ENCODE peak calls at places on chromosomes 16 and 17, in eight cellular contexts. One of them, this sample, is unnamed. For H3K4me1, the result is how much of the 10 kb centered on the place peaks cover.

GRCh38 chr16:46629331-46629843 is 8.2 kb upstream of the SHCBP1 start:
- DNase-seq in CD4-positive, CD25-positive, alpha-beta regulatory T cell: no peak
- DNase-seq in right atrium auricular region: no peak
- DNase-seq in heart left ventricle: no peak
- DNase-seq in mucosa of descending colon: no peak
- DNase-seq in mammary epithelial cell: peak
- DNase-seq in tibial nerve: no peak
- DNase-seq in breast epithelium: no peak
- DNase-seq in this sample: peak

GRCh38 chr16:10812352-10813122 is 6.1 kb downstream of the TVP23A start:
- DNase-seq in mammary epithelial cell: no peak
- DNase-seq in breast epithelium: no peak
- DNase-seq in right atrium auricular region: no peak
- DNase-seq in mucosa of descending colon: no peak
- DNase-seq in tibial nerve: no peak
- DNase-seq in heart left ventricle: no peak
- DNase-seq in CD4-positive, CD25-positive, alpha-beta regulatory T cell: no peak
- DNase-seq in this sample: no peak

GRCh38 chr17:46150216-46150963 is 42.8 kb downstream of the KANSL1 start:
- DNase-seq in right atrium auricular region: no peak
- DNase-seq in heart left ventricle: no peak
- DNase-seq in tibial nerve: no peak
- DNase-seq in CD4-positive, CD25-positive, alpha-beta regulatory T cell: no peak
- DNase-seq in mammary epithelial cell: no peak
- DNase-seq in breast epithelium: no peak
- DNase-seq in mucosa of descending colon: no peak
- DNase-seq in this sample: no peak

GRCh38 chr17:72420775-72421127 is 299.9 kb downstream of the SOX9 start:
- DNase-seq in right atrium auricular region: no peak
- DNase-seq in breast epithelium: no peak
- DNase-seq in CD4-positive, CD25-positive, alpha-beta regulatory T cell: no peak
- DNase-seq in heart left ventricle: no peak
- DNase-seq in mucosa of descending colon: no peak
- DNase-seq in mammary epithelial cell: no peak
- DNase-seq in tibial nerve: no peak
- DNase-seq in this sample: no peak

GRCh38 chr16:13390986-13391305 is 489.5 kb downstream of the SHISA9 start:
- DNase-seq in mucosa of descending colon: no peak
- DNase-seq in mammary epithelial cell: no peak
- DNase-seq in breast epithelium: no peak
- DNase-seq in heart left ventricle: no peak
- DNase-seq in tibial nerve: no peak
- DNase-seq in right atrium auricular region: no peak
- DNase-seq in CD4-positive, CD25-positive, alpha-beta regulatory T cell: no peak
- DNase-seq in this sample: no peak

GRCh38 chr17:32161506-32162365 is 19.4 kb downstream of the RHOT1 start:
- DNase-seq in right atrium auricular region: no peak
- DNase-seq in mammary epithelial cell: peak
- DNase-seq in tibial nerve: no peak
- DNase-seq in CD4-positive, CD25-positive, alpha-beta regulatory T cell: no peak
- DNase-seq in heart left ventricle: no peak
- DNase-seq in mucosa of descending colon: no peak
- DNase-seq in breast epithelium: no peak
- DNase-seq in this sample: peak

GRCh38 chr16:84484579-84485254 is 19.7 kb downstream of the MEAK7 start:
- DNase-seq in CD4-positive, CD25-positive, alpha-beta regulatory T cell: no peak
- DNase-seq in tibial nerve: peak
- DNase-seq in right atrium auricular region: peak
- DNase-seq in mucosa of descending colon: no peak
- DNase-seq in breast epithelium: peak
- DNase-seq in mammary epithelial cell: no peak
- DNase-seq in heart left ventricle: peak
- DNase-seq in this sample: peak

GRCh38 chr17:62392908-62393307 is 12.6 kb downstream of the EFCAB3 start:
- DNase-seq in heart left ventricle: no peak
- DNase-seq in breast epithelium: no peak
- DNase-seq in CD4-positive, CD25-positive, alpha-beta regulatory T cell: no peak
- DNase-seq in right atrium auricular region: no peak
- DNase-seq in tibial nerve: no peak
- DNase-seq in mucosa of descending colon: no peak
- DNase-seq in mammary epithelial cell: no peak
- DNase-seq in this sample: no peak

GRCh38 chr16:79758615-79759346 is 158.2 kb upstream of the MAF start:
- DNase-seq in mucosa of descending colon: no peak
- DNase-seq in tibial nerve: no peak
- DNase-seq in heart left ventricle: no peak
- DNase-seq in right atrium auricular region: no peak
- DNase-seq in CD4-positive, CD25-positive, alpha-beta regulatory T cell: no peak
- DNase-seq in breast epithelium: no peak
- DNase-seq in mammary epithelial cell: peak
- DNase-seq in this sample: no peak

GRCh38 chr17:60971515-60972369 is 294.1 kb downstream of the BCAS3 start:
- DNase-seq in tibial nerve: no peak
- DNase-seq in breast epithelium: no peak
- DNase-seq in mucosa of descending colon: no peak
- DNase-seq in mammary epithelial cell: peak
- DNase-seq in right atrium auricular region: no peak
- DNase-seq in heart left ventricle: peak
- DNase-seq in CD4-positive, CD25-positive, alpha-beta regulatory T cell: peak
- DNase-seq in this sample: peak

GRCh38 chr16:8905168-8905762 is 23.1 kb downstream of the LITAFD start:
- DNase-seq in mammary epithelial cell: no peak
- DNase-seq in heart left ventricle: no peak
- DNase-seq in mucosa of descending colon: no peak
- DNase-seq in breast epithelium: no peak
- DNase-seq in right atrium auricular region: no peak
- DNase-seq in CD4-positive, CD25-positive, alpha-beta regulatory T cell: no peak
- DNase-seq in tibial nerve: no peak
- DNase-seq in this sample: peak

GRCh38 chr16:58843675-58844074 is 109.6 kb upstream of the GOT2 start:
- DNase-seq in right atrium auricular region: no peak
- DNase-seq in mammary epithelial cell: peak
- DNase-seq in CD4-positive, CD25-positive, alpha-beta regulatory T cell: no peak
- DNase-seq in tibial nerve: no peak
- DNase-seq in mucosa of descending colon: no peak
- DNase-seq in heart left ventricle: no peak
- DNase-seq in breast epithelium: no peak
- DNase-seq in this sample: peak

GRCh38 chr16:25108054-25108453 is 3.5 kb upstream of the LCMT1 start:
- DNase-seq in tibial nerve: no peak
- DNase-seq in mucosa of descending colon: no peak
- DNase-seq in breast epithelium: no peak
- DNase-seq in heart left ventricle: no peak
- DNase-seq in CD4-positive, CD25-positive, alpha-beta regulatory T cell: peak
- DNase-seq in right atrium auricular region: no peak
- DNase-seq in mammary epithelial cell: no peak
- DNase-seq in this sample: no peak

GRCh38 chr16:81921415-81921814 is 89.9 kb downstream of the SDR42E1 start:
- DNase-seq in mucosa of descending colon: no peak
- DNase-seq in right atrium auricular region: no peak
- DNase-seq in tibial nerve: no peak
- DNase-seq in breast epithelium: no peak
- DNase-seq in CD4-positive, CD25-positive, alpha-beta regulatory T cell: no peak
- DNase-seq in heart left ventricle: no peak
- DNase-seq in mammary epithelial cell: peak
- DNase-seq in this sample: no peak

GRCh38 chr17:83014297-83014696 is 65.1 kb upstream of the METRNL start:
- DNase-seq in CD4-positive, CD25-positive, alpha-beta regulatory T cell: no peak
- DNase-seq in mucosa of descending colon: no peak
- DNase-seq in heart left ventricle: no peak
- DNase-seq in mammary epithelial cell: no peak
- DNase-seq in tibial nerve: no peak
- DNase-seq in right atrium auricular region: no peak
- DNase-seq in breast epithelium: no peak
- DNase-seq in this sample: no peak

GRCh38 chr16:30893082-30893743 is 664 bp downstream of the BCL7C start:
- DNase-seq in CD4-positive, CD25-positive, alpha-beta regulatory T cell: peak
- DNase-seq in mammary epithelial cell: no peak
- DNase-seq in heart left ventricle: no peak
- DNase-seq in tibial nerve: no peak
- DNase-seq in mucosa of descending colon: peak
- DNase-seq in right atrium auricular region: no peak
- DNase-seq in breast epithelium: no peak
- DNase-seq in this sample: no peak

DNA sequence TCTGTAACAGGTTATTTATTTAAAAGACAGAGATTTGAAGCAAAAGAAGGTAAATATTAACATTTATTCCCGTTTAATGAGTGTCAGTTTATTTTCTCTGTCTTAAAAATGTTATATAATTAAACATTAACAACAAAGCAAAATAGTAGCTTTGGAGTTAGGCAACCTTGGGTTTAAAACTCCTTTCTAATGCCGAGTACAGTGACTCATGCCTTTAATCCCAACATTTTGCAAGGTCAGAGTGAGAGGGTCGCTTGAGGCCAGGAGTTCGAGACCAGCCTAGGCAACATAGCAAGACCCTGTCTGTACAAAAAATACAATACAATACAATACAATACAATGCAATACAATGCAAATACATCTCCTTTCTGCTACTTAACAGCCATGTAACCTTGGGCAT is 128.7 kb downstream of the CHD9 start:
- DNase-seq in breast epithelium: no peak
- DNase-seq in CD4-positive, CD25-positive, alpha-beta regulatory T cell: no peak
- DNase-seq in mucosa of descending colon: no peak
- DNase-seq in heart left ventricle: no peak
- DNase-seq in tibial nerve: no peak
- DNase-seq in mammary epithelial cell: no peak
- DNase-seq in right atrium auricular region: no peak
- DNase-seq in this sample: peak
- H3K4me1 ChIP-seq in breast epithelium: under half
- H3K4me1 ChIP-seq in CD4-positive, CD25-positive, alpha-beta regulatory T cell: under half
- H3K4me1 ChIP-seq in mucosa of descending colon: under half
- H3K4me1 ChIP-seq in heart left ventricle: under half
- H3K4me1 ChIP-seq in tibial nerve: under half
- H3K4me1 ChIP-seq in mammary epithelial cell: under half
- H3K4me1 ChIP-seq in right atrium auricular region: under half
- H3K4me1 ChIP-seq in this sample: under half

DNA sequence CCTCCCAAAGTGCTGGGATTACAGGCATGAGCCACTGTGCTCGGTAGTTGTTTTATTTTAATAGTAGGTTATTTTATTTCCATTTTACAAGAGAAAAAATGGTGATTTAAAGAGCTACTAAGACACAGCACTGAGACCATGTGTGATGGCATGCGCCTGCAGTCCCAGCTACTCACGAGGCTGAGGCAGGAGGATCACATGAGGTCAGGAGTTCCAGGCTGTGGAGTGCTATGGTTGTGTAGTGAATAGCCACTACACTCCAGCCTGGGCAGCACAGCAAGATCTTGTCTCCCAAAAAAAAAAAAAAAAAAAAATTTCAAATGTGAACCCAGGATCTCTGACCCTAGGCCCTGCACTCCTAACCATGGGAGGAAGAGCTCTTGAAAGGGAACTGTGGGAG is 3.7 kb downstream of the SERPINF1 start:
- DNase-seq in mucosa of descending colon: no peak
- DNase-seq in breast epithelium: no peak
- DNase-seq in right atrium auricular region: no peak
- DNase-seq in heart left ventricle: no peak
- DNase-seq in mammary epithelial cell: no peak
- DNase-seq in CD4-positive, CD25-positive, alpha-beta regulatory T cell: no peak
- DNase-seq in tibial nerve: no peak
- DNase-seq in this sample: no peak
- H3K4me1 ChIP-seq in mucosa of descending colon: under half
- H3K4me1 ChIP-seq in breast epithelium: under half
- H3K4me1 ChIP-seq in right atrium auricular region: under half
- H3K4me1 ChIP-seq in heart left ventricle: under half
- H3K4me1 ChIP-seq in mammary epithelial cell: under half
- H3K4me1 ChIP-seq in CD4-positive, CD25-positive, alpha-beta regulatory T cell: under half
- H3K4me1 ChIP-seq in tibial nerve: under half
- H3K4me1 ChIP-seq in this sample: under half

DNA sequence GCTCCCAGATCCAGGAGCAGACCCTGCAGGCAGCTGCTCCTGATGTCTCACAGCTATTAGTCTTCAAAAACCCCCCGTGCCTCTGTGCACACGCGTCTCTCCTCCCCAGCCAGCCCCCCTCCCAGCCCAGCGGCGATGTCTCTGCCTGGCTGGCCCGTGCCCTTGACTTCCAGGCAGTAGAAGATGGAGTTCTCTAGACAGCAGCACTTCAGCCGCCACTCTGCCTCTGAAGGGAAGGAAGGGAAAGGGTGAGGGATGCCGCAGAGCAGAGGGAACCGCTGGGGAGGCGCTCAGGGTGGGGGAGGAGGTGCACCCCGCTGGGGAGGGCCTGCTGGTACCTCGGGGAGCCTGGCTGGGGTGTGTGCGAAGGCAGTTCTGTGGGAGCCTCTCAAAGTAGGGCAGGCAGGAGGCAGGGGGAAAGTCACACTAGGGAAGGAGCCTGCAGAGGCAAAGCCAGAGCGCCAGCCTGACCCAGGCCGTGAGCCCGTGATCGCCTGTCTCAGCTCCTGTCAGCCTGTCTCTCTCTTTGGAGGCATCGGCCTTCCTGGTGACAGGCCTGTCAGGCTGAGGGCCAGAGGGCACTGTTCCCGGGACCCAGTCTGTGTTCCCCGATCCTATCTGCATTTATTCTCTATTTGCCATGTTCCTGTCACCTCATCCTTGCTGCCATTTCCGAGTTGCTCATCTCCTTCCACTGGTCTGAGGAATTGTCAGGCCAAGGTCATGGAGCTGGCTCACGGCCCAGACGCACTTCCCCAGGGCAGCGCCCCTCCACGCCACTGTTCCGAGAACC is 4.5 kb downstream of the PRCD start:
- DNase-seq in tibial nerve: no peak
- DNase-seq in CD4-positive, CD25-positive, alpha-beta regulatory T cell: no peak
- DNase-seq in right atrium auricular region: no peak
- DNase-seq in mammary epithelial cell: no peak
- DNase-seq in mucosa of descending colon: no peak
- DNase-seq in breast epithelium: no peak
- DNase-seq in heart left ventricle: peak
- DNase-seq in this sample: no peak
- H3K4me1 ChIP-seq in tibial nerve: under half
- H3K4me1 ChIP-seq in CD4-positive, CD25-positive, alpha-beta regulatory T cell: under half
- H3K4me1 ChIP-seq in right atrium auricular region: half or more
- H3K4me1 ChIP-seq in mammary epithelial cell: half or more
- H3K4me1 ChIP-seq in mucosa of descending colon: under half
- H3K4me1 ChIP-seq in breast epithelium: under half
- H3K4me1 ChIP-seq in heart left ventricle: under half
- H3K4me1 ChIP-seq in this sample: under half

GRCh38 chr16:27455700-27456099 is 53.7 kb downstream of the IL21R start:
- DNase-seq in mammary epithelial cell: peak
- DNase-seq in right atrium auricular region: no peak
- DNase-seq in breast epithelium: no peak
- DNase-seq in tibial nerve: no peak
- DNase-seq in CD4-positive, CD25-positive, alpha-beta regulatory T cell: no peak
- DNase-seq in mucosa of descending colon: no peak
- DNase-seq in heart left ventricle: peak
- DNase-seq in this sample: no peak

GRCh38 chr16:27450836-27451341 is 48.9 kb downstream of the IL21R start:
- DNase-seq in CD4-positive, CD25-positive, alpha-beta regulatory T cell: no peak
- DNase-seq in mammary epithelial cell: no peak
- DNase-seq in heart left ventricle: no peak
- DNase-seq in breast epithelium: no peak
- DNase-seq in right atrium auricular region: no peak
- DNase-seq in mucosa of descending colon: no peak
- DNase-seq in tibial nerve: no peak
- DNase-seq in this sample: no peak

GRCh38 chr16:27449434-27450188 is 47.6 kb downstream of the IL21R start:
- DNase-seq in mucosa of descending colon: peak
- DNase-seq in tibial nerve: no peak
- DNase-seq in CD4-positive, CD25-positive, alpha-beta regulatory T cell: peak
- DNase-seq in heart left ventricle: no peak
- DNase-seq in breast epithelium: no peak
- DNase-seq in mammary epithelial cell: no peak
- DNase-seq in right atrium auricular region: no peak
- DNase-seq in this sample: no peak

GRCh38 chr16:27452569-27453475 is 50.8 kb downstream of the IL21R start:
- DNase-seq in mucosa of descending colon: no peak
- DNase-seq in CD4-positive, CD25-positive, alpha-beta regulatory T cell: no peak
- DNase-seq in mammary epithelial cell: no peak
- DNase-seq in heart left ventricle: no peak
- DNase-seq in tibial nerve: no peak
- DNase-seq in breast epithelium: no peak
- DNase-seq in right atrium auricular region: no peak
- DNase-seq in this sample: no peak

GRCh38 chr16:27453476-27453825 is 51.5 kb downstream of the IL21R start:
- DNase-seq in right atrium auricular region: no peak
- DNase-seq in heart left ventricle: no peak
- DNase-seq in mucosa of descending colon: no peak
- DNase-seq in tibial nerve: no peak
- DNase-seq in CD4-positive, CD25-positive, alpha-beta regulatory T cell: no peak
- DNase-seq in breast epithelium: no peak
- DNase-seq in mammary epithelial cell: no peak
- DNase-seq in this sample: no peak
- H3K4me1 ChIP-seq in right atrium auricular region: under half
- H3K4me1 ChIP-seq in heart left ventricle: under half
- H3K4me1 ChIP-seq in mucosa of descending colon: under half
- H3K4me1 ChIP-seq in tibial nerve: under half
- H3K4me1 ChIP-seq in CD4-positive, CD25-positive, alpha-beta regulatory T cell: under half
- H3K4me1 ChIP-seq in breast epithelium: under half
- H3K4me1 ChIP-seq in mammary epithelial cell: under half
- H3K4me1 ChIP-seq in this sample: under half

This sample was measured in adipocyte.